ENCODE peak calls at places on chromosomes 13 and 19, in four cellular contexts. L is stimulated activated CD8-positive, alpha-beta memory T cell treated with anti-CD3 and anti-CD28 coated beads, Interleukin-2, amount 100 ng/mL, for 48 hours; N is activated T-cell treated with anti-CD3 and anti-CD28 coated beads for 1 hour; R is cardiac fibroblast. A is an unnamed sample.

GRCh38 chr19:5445667-5446066 is 9.6 kb upstream of the ZNRF4 start:
- DNase-seq in R (peak), N (no peak), L (no peak), A (no peak)

GRCh38 chr13:48876289-48876688 is 99.4 kb upstream of the FNDC3A start:
- DNase-seq in R (no peak), N (no peak), L (no peak), A (no peak)

GRCh38 chr19:51573331-51573730 is 2.2 kb downstream of the ZNF175 start:
- DNase-seq in R (peak), N (no peak), L (no peak), A (no peak)

GRCh38 chr13:94656766-94657165 is 55.1 kb downstream of the GPR180 start:
- DNase-seq in L (no peak), R (peak), N (no peak), A (peak)

GRCh38 chr13:111905609-111905945 is 161.4 kb upstream of the SOX1 start:
- DNase-seq in N (no peak), L (no peak), R (no peak), A (no peak)

GRCh38 chr19:13149628-13150186 is 468 bp downstream of the STX10 start:
- DNase-seq in N (no peak), R (peak), L (no peak), A (no peak)

GRCh38 chr13:66899955-66900354 is 330.2 kb downstream of the PCDH9 start:
- DNase-seq in N (no peak), L (no peak), R (no peak), A (no peak)

GRCh38 chr19:52170863-52171320 is 529 bp downstream of the ZNF836 start:
- DNase-seq in L (no peak), N (no peak), R (no peak), A (no peak)

GRCh38 chr19:13984875-13985741 is 21.0 kb downstream of the RFX1 start:
- DNase-seq in L (no peak), R (no peak), N (no peak), A (no peak)

GRCh38 chr13:22505489-22505888 is 675.3 kb upstream of the SGCG start:
- DNase-seq in L (no peak), R (no peak), N (no peak), A (no peak)

GRCh38 chr13:19910336-19911072 is 47.1 kb upstream of the ZMYM5 start:
- DNase-seq in R (peak), N (no peak), L (no peak), A (no peak)

GRCh38 chr13:70432276-70432805 is 324.1 kb upstream of the KLHL1 start:
- DNase-seq in N (no peak), L (no peak), R (no peak), A (no peak)

GRCh38 chr13:26476111-26476743 is 81.3 kb upstream of the WASF3 start:
- DNase-seq in L (no peak), N (no peak), R (peak), A (no peak)

GRCh38 chr13:35936579-35936978 is 194.6 kb downstream of the DCLK1 start:
- DNase-seq in R (no peak), L (no peak), N (no peak), A (no peak)

GRCh38 chr19:35251456-35251855 is 2.7 kb downstream of the LSR start:
- DNase-seq in R (no peak), N (no peak), L (no peak), A (no peak)

GRCh38 chr13:110442946-110443632 is 118.4 kb downstream of the RAB20 start:
- DNase-seq in L (no peak), R (peak), N (no peak), A (peak)

GRCh38 chr13:45807520-45808099 is 43.9 kb downstream of the SIAH3 start:
- DNase-seq in L (no peak), N (no peak), R (peak), A (peak)

GRCh38 chr19:49150944-49151243 is 4.3 kb downstream of the HRC start:
- DNase-seq in L (no peak), R (no peak), N (no peak), A (no peak)

GRCh38 chr13:114108141-114108761 is 24.2 kb downstream of the RASA3 start:
- DNase-seq in N (no peak), L (no peak), R (no peak), A (no peak)

GRCh38 chr13:92573467-92574057 is 653.0 kb upstream of the GPC6 start:
- DNase-seq in R (peak), L (no peak), N (no peak), A (no peak)

GRCh38 chr13:96551540-96551939 is 442.7 kb downstream of the OXGR1 start:
- DNase-seq in R (no peak), L (no peak), N (no peak), A (peak)

GRCh38 chr13:109494955-109495354 is 291.4 kb downstream of the IRS2 start:
- DNase-seq in L (no peak), N (no peak), R (peak), A (peak)

GRCh38 chr13:110617326-110618072 is 2.2 kb downstream of the NAXD start:
- DNase-seq in N (no peak), L (no peak), R (peak), A (peak)

GRCh38 chr13:70391678-70392077 is 283.4 kb upstream of the KLHL1 start:
- DNase-seq in N (no peak), R (no peak), L (no peak), A (no peak)

GRCh38 chr19:38209671-38210457 is 14.2 kb downstream of the DPF1 start:
- DNase-seq in L (no peak), R (peak), N (no peak), A (peak)

GRCh38 chr19:10817291-10818038 is 18.5 kb downstream of the TMED1 start:
- DNase-seq in R (peak), L (no peak), N (no peak), A (peak)

GRCh38 chr19:3012522-3013260 is 16.4 kb downstream of the TLE2 start:
- DNase-seq in R (no peak), N (no peak), L (no peak), A (no peak)

GRCh38 chr19:13881692-13882418 is 4.9 kb downstream of the NANOS3 start:
- DNase-seq in L (no peak), N (no peak), R (peak), A (no peak)

GRCh38 chr19:47102561-47103135 is 10.9 kb downstream of the ZC3H4 start:
- DNase-seq in N (no peak), R (no peak), L (no peak), A (peak)

GRCh38 chr13:49020940-49021548 is 45.3 kb downstream of the FNDC3A start:
- DNase-seq in R (peak), L (no peak), N (no peak), A (peak)

GRCh38 chr19:45952691-45953505 is 20.8 kb downstream of the NOVA2 start:
- DNase-seq in L (peak), R (peak), N (peak), A (peak)

GRCh38 chr19:36460046-36460445 is 29.3 kb downstream of the ZNF566 start:
- DNase-seq in R (peak), N (no peak), L (no peak), A (no peak)

GRCh38 chr13:110616103-110617101 is 1.1 kb downstream of the NAXD start:
- DNase-seq in L (peak), R (peak), N (peak), A (peak)

GRCh38 chr13:114152285-114152645 is 19.8 kb upstream of the RASA3 start:
- DNase-seq in N (no peak), R (no peak), L (no peak), A (no peak)

GRCh38 chr13:77579971-77580370 is 44.5 kb downstream of the SCEL start:
- DNase-seq in N (no peak), R (no peak), L (no peak), A (no peak)

GRCh38 chr13:42266464-42266863 is 5.5 kb upstream of the AKAP11 start:
- DNase-seq in L (no peak), N (no peak), R (peak), A (peak)